ENCODE peak calls at places on chromosomes 5 and 9, in six cellular contexts. C is stimulated activated CD8-positive, alpha-beta memory T cell treated with anti-CD3 and anti-CD28 coated beads, Interleukin-7, amount 100 ng/mL, for 24 hours; V is left ventricle myocardium inferior; B is activated T-cell treated with anti-CD3 and anti-CD28 coated beads, Interleukin-2, amount 50 U/mL, for 48 hours; D is ecto neural progenitor cell; I is stimulated activated CD4-positive, alpha-beta T cell treated with anti-CD3 and anti-CD28 coated beads, TNF-alpha, amount 100 ng/mL, for 1 hour. J is an unnamed sample.

GRCh38 chr5:87912419-87912818 is 356.2 kb downstream of the TMEM161B start:
- DNase-seq in C (no peak), V (no peak), B (no peak), D (no peak), I (no peak), J (no peak)

GRCh38 chr5:115068239-115069086 is 101.2 kb downstream of the TRIM36 start:
- DNase-seq in C (no peak), V (no peak), B (peak), D (no peak), I (no peak), J (no peak)

GRCh38 chr9:73200694-73201432 is 49.2 kb downstream of the ANXA1 start:
- DNase-seq in C (no peak), V (no peak), B (no peak), D (no peak), I (no peak), J (no peak)

GRCh38 chr9:89522261-89522978 is 24.5 kb upstream of the SEMA4D start:
- DNase-seq in C (no peak), V (no peak), B (peak), D (no peak), I (no peak), J (no peak)

GRCh38 chr5:100890514-100891008 is 12.5 kb downstream of the ST8SIA4 start:
- DNase-seq in C (no peak), V (no peak), B (no peak), D (no peak), I (no peak), J (no peak)

GRCh38 chr9:136326061-136326776 is 1.1 kb upstream of the GPSM1 start:
- DNase-seq in C (no peak), V (no peak), B (no peak), D (no peak), I (no peak), J (no peak)

GRCh38 chr5:159961176-159961689 is 45.0 kb downstream of the ADRA1B start:
- DNase-seq in C (no peak), V (no peak), B (no peak), D (no peak), I (no peak), J (no peak)

GRCh38 chr5:26572486-26572885 is 465.9 kb downstream of the CDH9 start:
- DNase-seq in C (no peak), V (no peak), B (no peak), D (no peak), I (no peak), J (no peak)

GRCh38 chr9:133494636-133495326 is 15.9 kb upstream of the SLC2A6 start:
- DNase-seq in C (no peak), V (no peak), B (no peak), D (no peak), I (no peak), J (no peak)

GRCh38 chr9:105281272-105281671 is 36.8 kb downstream of the SLC44A1 start:
- DNase-seq in C (no peak), V (no peak), B (no peak), D (no peak), I (no peak), J (no peak)

GRCh38 chr9:109467936-109468335 is 30.2 kb downstream of the PTPN3 start:
- DNase-seq in C (no peak), V (no peak), B (no peak), D (no peak), I (no peak), J (peak)

GRCh38 chr9:99345936-99346335 is 123.9 kb downstream of the SEC61B start:
- DNase-seq in C (no peak), V (no peak), B (no peak), D (no peak), I (no peak), J (no peak)

GRCh38 chr5:123819818-123820217 is 307.8 kb downstream of the CSNK1G3 start:
- DNase-seq in C (no peak), V (no peak), B (no peak), D (no peak), I (no peak), J (no peak)

GRCh38 chr9:94950733-94951590 is 224.5 kb downstream of the AOPEP start:
- DNase-seq in C (no peak), V (no peak), B (no peak), D (no peak), I (no peak), J (no peak)

GRCh38 chr5:8676731-8677130 is 807.8 kb downstream of the MTRR start:
- DNase-seq in C (no peak), V (no peak), B (no peak), D (no peak), I (no peak), J (no peak)

GRCh38 chr5:107820339-107820880 is 149.7 kb upstream of the EFNA5 start:
- DNase-seq in C (no peak), V (no peak), B (no peak), D (no peak), I (no peak), J (no peak)

GRCh38 chr9:124438091-124438490 is 12.2 kb upstream of the ADGRD2 start:
- DNase-seq in C (no peak), V (no peak), B (no peak), D (no peak), I (no peak), J (no peak)

GRCh38 chr5:149280124-149280523 is 8.5 kb downstream of the AFAP1L1 start:
- DNase-seq in C (no peak), V (no peak), B (no peak), D (no peak), I (no peak), J (no peak)

GRCh38 chr5:15683332-15683731 is 183.4 kb downstream of the FBXL7 start:
- DNase-seq in C (no peak), V (no peak), B (no peak), D (peak), I (no peak), J (no peak)

GRCh38 chr5:126002222-126002897 is 420.8 kb upstream of the GRAMD2B start:
- DNase-seq in C (no peak), V (peak), B (no peak), D (no peak), I (no peak), J (no peak)

GRCh38 chr9:113624721-113625120 is 161.2 kb downstream of the RGS3 start:
- DNase-seq in C (no peak), V (peak), B (peak), D (peak), I (no peak), J (no peak)

GRCh38 chr5:1172670-1173404 is 28.6 kb upstream of the SLC6A19 start:
- DNase-seq in C (no peak), V (no peak), B (peak), D (no peak), I (no peak), J (peak)

GRCh38 chr9:130632841-130633240 is 31.6 kb upstream of the PRDM12 start:
- DNase-seq in C (no peak), V (no peak), B (no peak), D (no peak), I (no peak), J (no peak)

GRCh38 chr5:59143926-59144333 is 561.1 kb downstream of the RAB3C start:
- DNase-seq in C (no peak), V (no peak), B (no peak), D (no peak), I (no peak), J (no peak)